ENCODE peak calls at places on chromosomes 13 and 19, in nine cellular contexts. R, G, Q, Y, E, B, A, N and P are unnamed samples. For H3K9me3, the result is how much of the 10 kb centered on the place peaks cover.

GRCh38 chr13:40494932-40495619 is 171.4 kb downstream of the FOXO1 start:
- DNase-seq in A (no peak), G (no peak), B (no peak), N (no peak), R (no peak), Y (no peak), Q (no peak), E (no peak), P (no peak)

GRCh38 chr13:71962126-71962525 is 95.1 kb upstream of the DACH1 start:
- DNase-seq in Y (no peak), B (no peak), N (no peak), G (no peak), A (no peak), E (no peak), R (no peak), Q (no peak), P (no peak)

GRCh38 chr19:58203814-58204475 is 21.1 kb downstream of the ZNF274 start:
- DNase-seq in N (no peak), B (no peak), R (no peak), A (peak), Y (no peak), Q (peak), G (no peak), E (no peak), P (no peak)

GRCh38 chr19:46426506-46427162 is 2.1 kb downstream of the PNMA8C start:
- DNase-seq in B (no peak), Y (peak), Q (peak), A (peak), N (no peak), G (peak), E (no peak), R (peak), P (no peak)

GRCh38 chr13:95199896-95200295 is 101.4 kb downstream of the ABCC4 start:
- DNase-seq in A (no peak), Y (no peak), N (no peak), Q (no peak), B (no peak), E (no peak), R (no peak), G (no peak), P (no peak)

GRCh38 chr19:45492627-45493470 is 4.0 kb downstream of the RTN2 start:
- DNase-seq in Q (peak), N (no peak), G (no peak), Y (peak), B (no peak), R (no peak), A (peak), E (peak), P (peak)

GRCh38 chr13:109336730-109337129 is 449.7 kb downstream of the IRS2 start:
- DNase-seq in R (no peak), N (peak), Y (no peak), G (no peak), E (no peak), B (no peak), A (no peak), Q (no peak), P (no peak)

GRCh38 chr13:46341112-46341711 is 45.8 kb downstream of the RUBCNL start:
- DNase-seq in E (no peak), N (peak), Y (no peak), R (no peak), A (no peak), G (no peak), Q (no peak), B (no peak), P (no peak)

GRCh38 chr19:34310494-34310981 is 54.5 kb upstream of the GPI start:
- DNase-seq in N (no peak), Y (peak), Q (no peak), A (no peak), E (no peak), B (no peak), R (no peak), G (no peak), P (peak)

GRCh38 chr13:19085876-19086275 is 95.7 kb downstream of the TUBA3C start:
- DNase-seq in Q (peak), Y (no peak), N (no peak), G (no peak), A (no peak), E (no peak), R (no peak), B (no peak), P (no peak)
- H3K9me3 ChIP-seq in Q (under half), Y (under half), N (under half), G (under half), A (under half), E (under half), R (under half), B (under half), P (under half)

GRCh38 chr19:2268480-2268830 is 12.2 kb upstream of the JSRP1 start:
- DNase-seq in E (no peak), A (no peak), B (no peak), Q (no peak), N (no peak), G (no peak), Y (no peak), R (no peak), P (no peak)

GRCh38 chr19:2269244-2270156 is 12.5 kb downstream of the PEAK3 start:
- DNase-seq in A (peak), E (peak), Q (peak), Y (peak), B (peak), G (peak), R (peak), N (peak), P (peak)

GRCh38 chr19:2268861-2269243 is 12.6 kb upstream of the JSRP1 start:
- DNase-seq in B (no peak), R (no peak), A (no peak), E (no peak), Y (no peak), N (no peak), Q (no peak), G (no peak), P (no peak)

GRCh38 chr19:2270157-2270571 is 11.8 kb downstream of the PEAK3 start:
- DNase-seq in R (peak), A (peak), Q (peak), E (peak), B (no peak), N (no peak), Y (peak), G (no peak), P (no peak)

DNA sequence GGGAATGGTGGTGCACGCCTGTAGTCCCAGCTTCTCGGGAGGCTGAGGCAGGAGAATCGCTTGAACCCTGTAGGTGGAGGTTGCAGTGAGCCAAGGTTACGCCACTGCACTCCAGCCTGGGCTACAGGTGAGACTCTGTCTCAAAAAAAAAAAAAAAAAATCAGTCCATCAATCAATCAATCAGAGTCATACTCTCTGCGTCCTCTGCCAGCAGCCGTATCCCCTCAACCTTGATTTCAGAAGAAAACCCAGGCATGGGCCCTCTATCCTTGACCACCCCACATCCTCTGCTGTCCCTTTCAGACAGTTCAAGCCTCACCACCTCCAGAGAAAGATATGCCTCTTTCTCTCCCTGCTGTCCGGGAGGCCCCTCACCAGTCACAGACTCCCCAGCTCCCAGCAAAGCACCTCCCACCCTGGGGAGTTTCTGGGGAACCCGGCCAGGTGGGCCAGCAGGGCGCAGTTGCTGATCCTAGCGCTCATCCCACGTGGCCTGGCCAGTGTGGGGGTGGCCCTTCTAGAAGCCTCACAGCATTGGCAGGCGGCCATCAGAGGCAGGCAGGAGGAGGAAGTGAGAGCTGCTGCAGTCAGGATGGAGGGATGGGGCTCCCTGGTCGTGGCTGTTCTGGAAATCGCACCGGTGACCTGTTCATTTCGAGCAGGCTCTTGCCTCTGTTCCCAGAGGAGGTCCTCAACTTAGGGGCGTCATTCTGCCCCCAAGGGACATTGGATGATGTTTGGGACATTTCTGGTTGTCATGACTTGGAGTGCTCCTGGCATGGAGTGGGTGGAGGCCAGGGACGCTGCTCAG is 10.2 kb upstream of the JSRP1 start:
- DNase-seq in N (peak), A (peak), R (peak), B (peak), Q (peak), E (peak), Y (peak), G (no peak), P (peak)
- H3K4me3 ChIP-seq in N (no peak), A (no peak), R (no peak), B (no peak), Q (no peak), E (no peak), Y (no peak), G (no peak), P (no peak)

DNA sequence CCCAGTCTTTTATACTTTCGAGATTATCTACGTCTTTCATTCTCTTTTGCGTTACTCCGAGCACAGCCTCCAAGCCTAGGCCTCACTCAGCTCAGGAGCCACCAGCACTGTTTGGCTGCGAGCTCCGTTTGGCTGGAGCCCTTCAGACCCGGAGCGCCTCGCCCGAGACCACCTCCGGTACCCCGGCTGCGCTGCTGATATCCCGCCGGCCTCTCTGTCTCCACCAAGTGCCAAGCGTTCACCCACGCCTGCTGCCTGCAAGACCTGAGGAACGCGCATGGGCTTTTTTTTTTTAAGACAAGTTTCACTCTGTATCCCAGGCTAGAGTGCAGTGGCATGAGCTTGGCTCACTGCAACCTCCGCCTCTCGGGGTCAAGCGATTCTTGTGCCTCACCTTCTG is 14.1 kb upstream of the ZNF177 start:
- DNase-seq in E (no peak), N (no peak), A (no peak), Q (peak), R (no peak), G (no peak), Y (no peak), B (no peak), P (no peak)
- H3K9me3 ChIP-seq in E (under half), N (under half), A (under half), Q (half or more), R (under half), G (half or more), Y (under half), B (half or more), P (under half)

GRCh38 chr13:30204564-30204963 is 102.8 kb downstream of the KATNAL1 start:
- DNase-seq in A (no peak), E (no peak), B (no peak), G (no peak), R (no peak), Q (no peak), N (no peak), Y (no peak), P (no peak)
- H3K4me3 ChIP-seq in A (no peak), E (no peak), B (no peak), G (no peak), R (no peak), Q (no peak), N (no peak), Y (no peak), P (no peak)

DNA sequence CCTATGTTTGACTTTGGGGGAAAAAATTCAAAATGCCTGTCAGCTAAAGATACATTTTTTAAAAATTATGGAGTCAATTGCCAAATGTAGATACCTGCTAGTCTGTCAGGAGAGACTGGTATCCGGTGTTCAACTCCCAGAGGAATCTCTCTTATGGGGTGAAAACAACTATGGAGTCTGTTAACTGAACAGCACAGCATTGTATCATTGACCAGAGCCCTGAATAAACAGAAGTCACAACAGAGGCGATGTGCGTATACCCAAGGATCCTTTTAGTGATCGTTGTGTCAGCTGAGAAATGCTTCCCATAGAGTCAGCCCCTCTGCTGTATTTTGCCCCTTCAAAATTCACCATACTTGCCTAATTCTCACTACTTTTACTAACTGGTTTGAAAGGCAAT is 257.3 kb downstream of the GPC5 start:
- DNase-seq in G (no peak), A (no peak), B (no peak), N (no peak), Y (no peak), R (no peak), Q (no peak), E (no peak), P (no peak)
- H3K9me3 ChIP-seq in G (under half), A (under half), B (under half), N (under half), Y (under half), R (under half), Q (under half), E (under half), P (under half)

GRCh38 chr19:41219924-41220567 is 1.0 kb downstream of the AXL start:
- DNase-seq in R (no peak), B (no peak), E (peak), Q (peak), G (no peak), N (peak), Y (no peak), A (no peak), P (peak)
- H3K4me3 ChIP-seq in R (no peak), B (peak), E (peak), Q (no peak), G (peak), N (peak), Y (peak), A (peak), P (peak)

GRCh38 chr13:19173752-19174151 is 7.9 kb downstream of the TUBA3C start:
- DNase-seq in E (no peak), Q (no peak), A (no peak), Y (no peak), G (no peak), R (no peak), B (no peak), N (no peak), P (no peak)

GRCh38 chr13:19172647-19173030 is 9.0 kb downstream of the TUBA3C start:
- DNase-seq in Q (no peak), R (no peak), A (no peak), G (no peak), E (no peak), N (no peak), Y (no peak), B (no peak), P (no peak)

GRCh38 chr13:19171563-19171962 is 10.1 kb downstream of the TUBA3C start:
- DNase-seq in B (no peak), E (no peak), G (no peak), Q (no peak), Y (peak), R (no peak), N (no peak), A (peak), P (no peak)

GRCh38 chr13:19169991-19170390 is 11.6 kb downstream of the TUBA3C start:
- DNase-seq in A (peak), Q (no peak), R (no peak), E (no peak), G (no peak), Y (peak), N (no peak), B (no peak), P (no peak)

DNA sequence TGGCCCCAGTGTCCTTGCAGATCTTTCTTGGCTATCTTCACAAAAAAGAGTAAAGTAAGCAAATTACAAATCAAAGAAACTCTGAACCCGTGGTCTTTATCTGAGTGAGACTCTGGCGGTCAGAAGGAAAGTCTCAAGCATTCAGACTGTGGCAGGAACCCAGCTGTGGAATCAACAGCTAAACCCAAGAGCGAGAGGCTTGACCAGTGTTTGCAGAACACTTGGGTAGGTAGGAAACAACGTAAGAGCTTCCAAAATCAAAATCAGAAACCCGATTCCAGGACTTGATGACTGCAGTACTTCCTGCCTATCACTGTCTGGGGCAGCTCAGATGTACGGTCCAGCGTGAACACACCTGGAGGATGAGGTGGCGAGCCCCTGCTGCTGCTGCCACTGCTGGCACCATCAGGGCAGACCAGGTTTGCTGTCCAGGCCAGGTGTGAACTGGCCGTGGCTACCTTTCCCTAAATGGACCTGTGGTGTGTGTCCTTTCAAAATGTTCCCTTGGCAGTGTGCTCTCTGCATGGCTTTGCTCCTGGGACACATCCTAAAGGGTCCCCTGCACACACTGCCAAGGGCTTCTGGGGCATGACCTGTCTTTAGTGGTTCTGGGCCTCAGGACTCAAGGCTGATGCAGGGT is 9.5 kb downstream of the TUBA3C start:
- DNase-seq in N (no peak), Q (no peak), R (no peak), G (no peak), E (no peak), Y (no peak), B (no peak), A (no peak), P (no peak)
- H3K9me3 ChIP-seq in N (under half), Q (under half), R (under half), G (under half), E (under half), Y (under half), B (under half), A (under half), P (under half)

GRCh38 chr19:2233601-2234280 is 2.4 kb downstream of the PLEKHJ1 start:
- DNase-seq in Q (peak), N (no peak), A (no peak), G (no peak), R (no peak), E (no peak), B (no peak), Y (no peak), P (no peak)
- H3K4me3 ChIP-seq in Q (no peak), N (no peak), A (no peak), G (no peak), R (no peak), E (no peak), B (no peak), Y (no peak), P (no peak)

GRCh38 chr13:27928805-27929753 is 9.3 kb downstream of the PDX1 start:
- DNase-seq in A (peak), G (no peak), N (no peak), E (no peak), R (no peak), Q (peak), B (no peak), Y (no peak), P (no peak)

GRCh38 chr13:27929868-27930267 is 10.1 kb downstream of the PDX1 start:
- DNase-seq in G (no peak), B (no peak), E (no peak), R (no peak), Q (no peak), Y (no peak), N (no peak), A (no peak), P (no peak)

GRCh38 chr13:27927444-27928352 is 7.9 kb downstream of the PDX1 start:
- DNase-seq in R (peak), A (no peak), Q (peak), G (no peak), B (no peak), E (no peak), Y (no peak), N (no peak), P (no peak)

GRCh38 chr13:27926644-27927434 is 7.0 kb downstream of the PDX1 start:
- DNase-seq in N (no peak), Y (no peak), Q (peak), R (peak), A (no peak), E (no peak), G (no peak), B (no peak), P (no peak)

GRCh38 chr13:27928353-27928804 is 8.6 kb downstream of the PDX1 start:
- DNase-seq in E (no peak), Y (no peak), R (no peak), N (no peak), Q (peak), G (no peak), B (no peak), A (peak), P (no peak)
- H3K9me3 ChIP-seq in E (under half), Y (under half), R (under half), N (under half), Q (under half), G (under half), B (under half), A (under half), P (under half)